ENCODE peak calls at places on chromosomes 1 and 21, in eight cellular contexts. C is tibial nerve, G is esophagus squamous epithelium, R is endothelial cell of umbilical vein, J is ovary, D is heart left ventricle, E is suprapubic skin, F is prostate gland. Y is an unnamed sample. For H3K4me1, the result is how much of the 10 kb centered on the place peaks cover.

GRCh38 chr1:182752077-182752826 is 37.3 kb upstream of the NPL start:
- DNase-seq in C (no peak), G (no peak), R (no peak), J (no peak), D (peak), E (no peak), F (no peak), Y (no peak)

GRCh38 chr1:113095790-113096455 is 22.9 kb downstream of the LRIG2 start:
- DNase-seq in C (no peak), G (no peak), R (no peak), J (no peak), D (peak), E (no peak), F (no peak), Y (no peak)

GRCh38 chr1:168688679-168689657 is 40.0 kb downstream of the DPT start:
- DNase-seq in C (no peak), G (no peak), R (no peak), J (no peak), D (no peak), E (no peak), F (no peak), Y (no peak)

GRCh38 chr1:38536089-38536488 is 323.5 kb downstream of the RRAGC start:
- DNase-seq in C (no peak), G (no peak), R (no peak), J (no peak), D (no peak), E (no peak), F (no peak), Y (no peak)

GRCh38 chr1:227315500-227316346 is 2.6 kb downstream of the CDC42BPA start:
- DNase-seq in C (peak), G (no peak), R (peak), J (peak), D (no peak), E (no peak), F (peak), Y (no peak)

GRCh38 chr1:203169770-203170520 is 5.7 kb downstream of the MYBPH start:
- DNase-seq in C (no peak), G (no peak), R (no peak), J (no peak), D (no peak), E (no peak), F (no peak), Y (no peak)

GRCh38 chr1:235689356-235689755 is 39.8 kb upstream of the GNG4 start:
- DNase-seq in C (no peak), G (no peak), R (no peak), J (no peak), D (no peak), E (no peak), F (no peak), Y (no peak)

GRCh38 chr1:154420172-154420571 is 15.0 kb downstream of the IL6R start:
- DNase-seq in C (peak), G (no peak), R (peak), J (peak), D (peak), E (peak), F (peak), Y (no peak)

GRCh38 chr1:216700779-216701178 is 22.4 kb downstream of the ESRRG start:
- DNase-seq in C (no peak), G (no peak), R (no peak), J (no peak), D (no peak), E (no peak), F (no peak), Y (no peak)

GRCh38 chr21:27024316-27024715 is 57.4 kb upstream of the ADAMTS5 start:
- DNase-seq in C (no peak), G (no peak), R (no peak), J (no peak), D (no peak), E (no peak), F (no peak), Y (no peak)

GRCh38 chr1:55170426-55170825 is 44.7 kb downstream of the USP24 start:
- DNase-seq in C (no peak), G (no peak), R (no peak), J (no peak), D (no peak), E (no peak), F (no peak), Y (no peak)
- H3K4me1 ChIP-seq in C (under half), G (under half), R (under half), J (under half), D (under half), E (under half), F (under half), Y (under half)

GRCh38 chr1:40998668-40999067 is 19.2 kb downstream of the CTPS1 start:
- DNase-seq in C (no peak), G (no peak), R (no peak), J (no peak), D (no peak), E (no peak), F (no peak), Y (no peak)

DNA sequence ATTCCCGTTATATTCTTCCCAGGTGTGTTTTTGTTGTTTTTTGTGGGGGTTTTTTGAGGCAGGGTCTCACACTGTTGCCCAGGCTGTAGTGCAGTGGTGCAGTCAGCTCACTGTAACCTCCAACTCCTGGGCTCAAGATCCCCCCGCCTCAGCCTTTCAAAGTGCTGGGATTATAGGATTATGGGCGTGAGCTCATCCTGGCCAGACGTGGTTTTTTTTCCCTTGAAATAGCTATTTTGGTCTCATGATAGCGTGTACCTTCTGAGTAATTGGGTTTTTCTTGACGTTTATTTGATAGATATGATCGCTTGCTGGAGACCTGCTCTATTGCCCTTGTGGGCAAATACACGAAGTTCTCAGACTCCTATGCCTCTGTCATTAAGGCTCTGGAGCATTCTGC is 17.6 kb downstream of the CTPS1 start:
- DNase-seq in C (no peak), G (no peak), R (no peak), J (no peak), D (no peak), E (no peak), F (no peak), Y (no peak)
- H3K27ac ChIP-seq in C (no peak), G (no peak), R (no peak), J (no peak), D (no peak), E (no peak), F (no peak), Y (no peak)

GRCh38 chr1:247360116-247360898 is 28.6 kb upstream of the ZNF496 start:
- DNase-seq in C (peak), G (no peak), R (no peak), J (peak), D (no peak), E (no peak), F (no peak), Y (no peak)
- TF ChIP-seq POLR2A in C (no peak), G (no peak), R (no peak), J (no peak), D (no peak), E (no peak), F (no peak), Y (no peak)

DNA sequence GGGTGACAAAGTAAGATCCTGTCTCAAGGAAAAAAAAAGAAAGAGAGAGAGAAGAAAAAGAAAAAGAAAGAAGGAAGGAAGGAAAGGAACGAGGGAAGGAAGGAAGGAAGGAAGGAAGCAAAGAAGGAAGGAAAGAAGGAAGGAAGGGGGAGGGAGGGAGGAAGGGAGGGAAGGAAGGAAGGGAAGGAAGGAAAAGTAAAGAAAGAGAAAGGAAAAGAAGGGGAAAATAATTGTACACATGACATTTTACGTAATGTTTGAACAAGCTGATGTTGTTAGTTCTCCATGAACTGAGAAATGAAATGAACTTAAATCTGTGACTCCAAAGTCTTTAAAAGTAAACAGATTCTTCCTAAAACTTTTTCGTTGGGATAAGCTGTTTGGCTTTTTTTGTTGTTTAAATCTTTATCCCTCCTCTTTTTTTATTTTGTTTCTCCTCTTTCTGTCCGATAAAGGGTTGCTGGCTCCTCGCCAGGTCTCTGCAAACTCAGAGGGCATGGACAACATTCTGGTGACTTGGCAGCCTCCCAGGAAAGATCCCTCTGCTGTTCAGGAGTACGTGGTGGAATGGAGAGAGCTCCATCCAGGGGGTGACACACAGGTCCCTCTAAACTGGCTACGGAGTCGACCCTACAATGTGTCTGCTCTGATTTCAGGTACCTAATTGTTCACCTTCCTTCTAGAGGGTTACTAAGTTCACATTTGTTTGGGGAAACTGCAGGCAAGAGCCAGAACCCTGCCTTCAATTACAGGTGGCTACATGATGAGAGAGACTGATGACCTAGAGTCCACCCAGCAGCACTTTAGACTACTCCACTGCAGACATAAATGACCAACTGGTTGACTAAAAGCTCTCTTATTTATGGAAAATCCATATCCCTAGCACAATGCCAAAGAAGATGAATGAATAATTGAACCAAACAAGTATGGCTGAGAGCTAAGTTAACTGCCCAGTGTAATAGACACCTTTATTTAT is 60.0 kb downstream of the IL12RB2 start:
- DNase-seq in C (peak), G (no peak), R (peak), J (peak), D (peak), E (no peak), F (no peak), Y (no peak)
- H3K4me1 ChIP-seq in C (under half), G (under half), R (under half), J (under half), D (under half), E (under half), F (under half), Y (under half)

DNA sequence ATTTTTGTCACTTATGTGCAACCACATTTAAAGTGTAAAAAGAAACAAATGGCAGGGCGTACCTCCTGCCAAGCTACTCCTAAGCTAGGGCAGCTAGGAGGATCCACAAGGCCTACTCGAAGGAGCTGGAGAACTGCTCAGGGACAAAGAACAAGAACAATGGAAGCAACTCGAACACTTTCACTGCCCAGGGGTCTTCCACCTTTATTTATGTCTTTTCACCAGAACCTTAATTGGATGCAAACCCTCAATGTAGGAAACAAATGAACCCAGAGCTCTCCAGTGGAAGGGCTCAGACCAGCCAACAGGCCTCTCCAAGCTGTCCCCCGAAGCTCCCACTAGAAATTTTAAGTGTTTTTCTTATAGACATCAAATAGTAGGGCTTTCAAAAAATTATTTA is 39.9 kb downstream of the C1orf198 start:
- DNase-seq in C (no peak), G (no peak), R (no peak), J (no peak), D (no peak), E (no peak), F (no peak), Y (no peak)
- H3K27ac ChIP-seq in C (peak), G (no peak), R (no peak), J (peak), D (peak), E (no peak), F (no peak), Y (peak)

DNA sequence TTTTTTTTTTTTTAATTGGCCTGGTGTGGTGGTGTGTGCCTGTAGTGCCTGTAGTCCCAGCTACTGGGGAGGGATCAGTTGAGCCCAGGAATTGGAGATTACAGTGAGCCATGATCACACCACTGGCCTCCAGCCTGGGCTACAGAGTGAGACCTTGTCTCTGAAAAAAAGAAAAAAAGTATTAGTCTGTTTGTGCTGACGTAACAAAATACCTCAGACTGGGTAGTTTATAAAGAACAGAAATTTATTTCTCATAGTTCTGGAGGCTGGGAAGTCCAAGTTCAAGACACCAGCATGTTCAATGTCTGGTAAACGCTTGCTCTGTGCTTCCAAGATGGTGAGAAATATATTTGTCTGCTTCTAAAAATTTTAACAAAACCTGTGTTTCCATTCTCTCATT is 25.8 kb downstream of the TRAF5 start:
- DNase-seq in C (no peak), G (no peak), R (no peak), J (no peak), D (no peak), E (no peak), F (no peak), Y (no peak)
- TF ChIP-seq POLR2A in C (no peak), G (no peak), R (no peak), J (no peak), D (no peak), E (no peak), F (no peak), Y (no peak)

Y was measured in breast epithelium.